ENCODE peak calls at places on chromosomes 5 and 9, in four cellular contexts. M is neural progenitor cell, F is PC-3, K is SK-N-SH. J is an unnamed sample. For H4K20me1, the result is how much of the 10 kb centered on the place peaks cover.

GRCh38 chr9:1050125-1050895 is at the start of gene DMRT2:
- DNase-seq in K (peak), M (no peak), F (no peak), J (peak)

GRCh38 chr9:38249587-38250210 is 142.8 kb upstream of the ALDH1B1 start:
- DNase-seq in M (no peak), F (no peak), K (no peak), J (no peak)

GRCh38 chr5:155753943-155754581 is 572.9 kb upstream of the SGCD start:
- DNase-seq in F (no peak), K (no peak), M (no peak), J (no peak)

GRCh38 chr5:139651502-139651862 is 3.3 kb downstream of the CXXC5 start:
- DNase-seq in M (peak), F (peak), K (no peak), J (no peak)

GRCh38 chr9:22033012-22033630 is 24.0 kb upstream of the CDKN2B start:
- DNase-seq in F (no peak), K (no peak), M (no peak), J (peak)

GRCh38 chr5:4294878-4295277 is 699.2 kb downstream of the IRX1 start:
- DNase-seq in M (peak), K (no peak), F (no peak), J (no peak)

GRCh38 chr9:129863059-129863690 is 27.9 kb downstream of the USP20 start:
- DNase-seq in M (no peak), K (peak), F (no peak), J (no peak)

GRCh38 chr9:25716220-25716872 is 38.1 kb upstream of the TUSC1 start:
- DNase-seq in F (peak), M (peak), K (peak), J (no peak)

GRCh38 chr9:74557577-74557976 is 60.4 kb downstream of the RORB start:
- DNase-seq in K (no peak), F (no peak), M (no peak), J (no peak)

GRCh38 chr9:97811534-97812246 is 41.3 kb upstream of the FOXE1 start:
- DNase-seq in F (peak), M (no peak), K (no peak), J (no peak)

GRCh38 chr5:1555011-1555807 is 31.4 kb upstream of the LPCAT1 start:
- DNase-seq in K (no peak), M (no peak), F (peak), J (no peak)

GRCh38 chr5:132764051-132764450 is 13.0 kb downstream of the SEPTIN8 start:
- DNase-seq in K (no peak), M (no peak), F (no peak), J (no peak)

GRCh38 chr5:32465076-32465475 is 20.5 kb upstream of the ZFR start:
- DNase-seq in K (no peak), F (peak), M (no peak), J (no peak)

GRCh38 chr5:39780341-39780740 is 355.6 kb upstream of the DAB2 start:
- DNase-seq in F (peak), M (peak), K (no peak), J (no peak)

GRCh38 chr9:16150501-16150900 is 597.7 kb downstream of the CCDC171 start:
- DNase-seq in K (peak), M (no peak), F (no peak), J (no peak)

GRCh38 chr5:173099461-173099860 is 43.3 kb downstream of the CREBRF start:
- DNase-seq in M (no peak), F (no peak), K (no peak), J (no peak)

GRCh38 chr9:35826071-35826701 is 2.3 kb downstream of the FAM221B start:
- DNase-seq in K (peak), F (peak), M (peak), J (peak)

GRCh38 chr5:68661237-68661636 is 432.6 kb upstream of the SLC30A5 start:
- DNase-seq in K (no peak), M (peak), F (peak), J (no peak)

DNA sequence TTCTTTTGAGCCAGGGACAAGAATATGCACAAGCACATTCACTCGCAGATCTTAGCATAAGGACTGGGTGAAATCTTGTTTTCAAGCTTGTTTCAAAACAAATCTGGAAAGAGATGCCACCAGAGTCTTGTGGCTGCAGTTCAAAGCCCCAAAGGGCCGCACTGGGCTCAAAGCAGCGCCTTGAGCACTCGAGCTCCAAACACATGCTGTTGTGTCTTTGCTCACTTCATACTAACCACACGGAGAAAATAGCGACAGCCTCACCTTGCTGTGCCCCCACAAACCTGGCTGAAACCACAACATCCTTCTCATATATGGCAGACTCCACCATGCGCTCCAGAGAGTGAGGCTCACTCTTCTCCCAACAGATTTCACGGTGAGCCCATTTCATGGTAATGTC is 34.1 kb upstream of the IL7R start:
- DNase-seq in F (no peak), M (no peak), K (no peak), J (no peak)
- H2AFZ ChIP-seq in F (no peak), M (no peak), K (no peak), J (no peak)

DNA sequence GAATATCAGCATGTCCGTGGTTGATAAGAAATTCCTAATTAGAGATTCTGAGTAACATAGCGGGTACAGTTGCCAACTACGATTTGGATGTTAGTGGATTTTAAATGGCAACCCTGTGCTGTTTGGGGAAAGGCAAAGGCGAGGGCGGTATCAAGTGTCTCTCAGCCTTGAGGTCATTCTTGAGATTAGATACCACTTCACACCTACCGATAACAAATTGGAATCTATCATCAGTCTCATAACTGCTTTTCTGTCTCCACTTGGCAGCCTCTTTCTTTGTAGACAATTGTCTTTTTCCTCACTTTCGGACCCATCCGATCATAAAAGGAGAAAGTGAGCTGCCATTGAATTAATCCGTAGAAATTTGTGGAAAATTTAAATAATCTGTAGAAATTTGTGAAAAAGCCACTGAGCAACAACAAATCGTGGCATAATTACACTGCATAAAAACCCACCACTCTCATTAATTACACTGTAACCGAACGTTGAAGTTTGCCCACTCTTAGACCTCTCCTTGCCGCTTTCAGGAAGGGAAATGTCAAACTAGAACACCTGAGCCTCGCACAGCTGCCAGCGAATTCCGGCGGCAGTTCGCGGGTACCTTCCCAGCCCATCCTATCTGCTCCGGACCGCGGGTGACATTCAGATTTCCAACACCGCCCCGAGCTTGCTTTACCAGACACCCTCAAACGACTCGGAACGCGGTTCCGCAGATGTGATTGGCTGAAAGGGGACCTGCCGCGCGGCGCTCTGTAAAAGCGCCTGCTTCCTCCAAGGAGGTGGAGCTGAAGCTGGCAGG is 849 bp upstream of the RGMB start:
- DNase-seq in F (peak), K (peak), M (peak), J (peak)
- TF ChIP-seq EZH2phosphoT487 in F (no peak), K (no peak), M (no peak), J (no peak)

GRCh38 chr9:91421022-91421765 is 2.4 kb downstream of the NFIL3 start:
- DNase-seq in F (no peak), M (peak), K (peak), J (peak)

GRCh38 chr9:91423785-91424402 is at the start of gene NFIL3:
- DNase-seq in M (peak), K (peak), F (peak), J (peak)

GRCh38 chr9:91420471-91421021 is 3.1 kb downstream of the NFIL3 start:
- DNase-seq in F (no peak), M (no peak), K (no peak), J (peak)

GRCh38 chr9:91422832-91423711 is 560 bp downstream of the NFIL3 start:
- DNase-seq in F (peak), K (no peak), M (peak), J (peak)

DNA sequence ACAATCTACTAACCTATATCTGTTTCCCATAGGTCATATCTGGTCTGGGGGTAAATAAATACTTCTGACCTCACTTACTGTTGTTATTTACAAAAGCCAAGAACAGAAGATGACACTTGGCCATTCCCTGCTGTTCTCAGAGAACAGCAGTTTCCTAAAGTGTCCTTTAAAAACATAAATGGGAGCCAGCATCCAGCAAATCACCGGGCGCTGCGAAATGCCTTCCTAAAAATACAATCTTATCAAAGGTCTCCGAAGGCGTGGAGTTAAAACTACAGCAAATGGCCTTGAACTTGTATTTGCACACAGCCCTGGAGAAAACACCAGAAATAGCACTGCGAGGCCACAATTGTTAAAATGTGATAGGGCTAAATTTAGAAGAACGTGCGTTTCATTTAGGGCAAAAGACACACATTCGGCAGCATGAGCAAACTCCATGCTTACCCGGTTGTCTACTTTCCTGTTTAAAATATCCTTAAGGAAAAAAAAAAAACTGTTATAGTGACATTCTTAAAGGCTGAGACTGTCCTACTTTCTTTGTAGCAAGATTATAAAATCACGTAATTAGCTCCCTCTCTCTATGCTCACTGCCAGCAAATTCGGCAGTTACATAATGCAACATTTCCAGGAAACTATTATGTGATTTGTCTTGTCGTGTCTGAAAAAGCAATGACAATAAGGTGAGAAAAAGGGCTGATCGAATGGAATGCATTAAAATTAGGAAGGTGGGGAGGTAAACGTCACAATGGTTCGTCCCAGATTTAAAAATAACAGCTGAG is 1.5 kb downstream of the NFIL3 start:
- DNase-seq in F (no peak), M (no peak), K (peak), J (peak)
- H4K20me1 ChIP-seq in F (under half), M (half or more), K (under half), J (under half)

GRCh38 chr5:66697796-66698564 is 101.8 kb downstream of the MAST4 start:
- DNase-seq in M (no peak), F (no peak), K (no peak), J (no peak)

DNA sequence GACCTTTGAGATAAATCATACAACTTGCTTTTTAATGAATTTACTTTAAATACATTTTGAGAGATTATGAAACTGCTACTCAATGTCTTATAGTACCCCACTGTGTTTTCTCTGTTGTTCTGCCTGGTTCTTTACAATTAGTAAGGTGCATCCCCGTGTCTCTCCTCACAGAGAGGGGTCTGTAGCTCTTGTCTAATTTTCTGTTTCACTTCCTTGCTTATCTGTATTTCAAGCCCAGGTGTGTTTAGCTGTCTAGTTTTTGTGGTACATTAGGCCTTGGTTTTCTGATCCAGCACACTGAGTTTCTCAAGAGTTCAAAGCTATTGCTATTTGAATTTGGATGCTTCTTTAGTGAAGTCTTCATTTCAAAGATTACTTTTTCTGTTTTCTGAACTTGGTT is 105.1 kb downstream of the MAST4 start:
- DNase-seq in K (no peak), M (no peak), F (no peak), J (peak)
- H2AFZ ChIP-seq in K (no peak), M (no peak), F (no peak), J (no peak)

GRCh38 chr9:115237383-115238087 is 119.6 kb upstream of the TNC start:
- DNase-seq in K (no peak), M (no peak), F (no peak), J (no peak)
- TF ChIP-seq EZH2phosphoT487 in K (no peak), M (no peak), F (no peak), J (no peak)

J was measured in MM.1S.